ENCODE peak calls at places on chromosomes 6 and 20, in five cellular contexts. One of them, this sample, is unnamed.

GRCh38 chr20:38153011-38153329 is 12.1 kb downstream of the TGM2 start:
- DNase-seq in epithelial cell of esophagus: no peak
- DNase-seq in hepatocyte: no peak
- DNase-seq in upper lobe of right lung: no peak
- DNase-seq in gastrocnemius medialis: no peak
- DNase-seq in this sample: no peak

GRCh38 chr6:39366875-39367618 is 44.5 kb upstream of the KCNK16 start:
- DNase-seq in epithelial cell of esophagus: no peak
- DNase-seq in hepatocyte: no peak
- DNase-seq in upper lobe of right lung: no peak
- DNase-seq in gastrocnemius medialis: no peak
- DNase-seq in this sample: no peak

GRCh38 chr6:63272397-63272796 is 47.4 kb downstream of the LGSN start:
- DNase-seq in epithelial cell of esophagus: peak; percentile 55
- DNase-seq in hepatocyte: peak; percentile 50
- DNase-seq in upper lobe of right lung: no peak
- DNase-seq in gastrocnemius medialis: no peak
- DNase-seq in this sample: no peak

GRCh38 chr6:150765457-150765764 is 100.1 kb upstream of the MTHFD1L start:
- DNase-seq in epithelial cell of esophagus: no peak
- DNase-seq in hepatocyte: no peak
- DNase-seq in upper lobe of right lung: no peak
- DNase-seq in gastrocnemius medialis: no peak
- DNase-seq in this sample: no peak

GRCh38 chr20:56163806-56164205 is 84.7 kb upstream of the MC3R start:
- DNase-seq in epithelial cell of esophagus: no peak
- DNase-seq in hepatocyte: no peak
- DNase-seq in upper lobe of right lung: no peak
- DNase-seq in gastrocnemius medialis: no peak
- DNase-seq in this sample: no peak

GRCh38 chr6:56417823-56418222 is 170.4 kb upstream of the COL21A1 start:
- DNase-seq in epithelial cell of esophagus: no peak
- DNase-seq in hepatocyte: no peak
- DNase-seq in upper lobe of right lung: no peak
- DNase-seq in gastrocnemius medialis: no peak
- DNase-seq in this sample: no peak

GRCh38 chr6:104572901-104573300 is 286.8 kb downstream of the HACE1 start:
- DNase-seq in epithelial cell of esophagus: peak; percentile 50
- DNase-seq in hepatocyte: no peak
- DNase-seq in upper lobe of right lung: no peak
- DNase-seq in gastrocnemius medialis: no peak
- DNase-seq in this sample: no peak

GRCh38 chr6:2990179-2990931 is 9.3 kb upstream of the NQO2 start:
- DNase-seq in epithelial cell of esophagus: peak; percentile 42
- DNase-seq in hepatocyte: peak; percentile 50
- DNase-seq in upper lobe of right lung: no peak
- DNase-seq in gastrocnemius medialis: no peak
- DNase-seq in this sample: no peak

GRCh38 chr20:9139106-9139808 is 70.4 kb downstream of the PLCB4 start:
- DNase-seq in epithelial cell of esophagus: no peak
- DNase-seq in hepatocyte: no peak
- DNase-seq in upper lobe of right lung: no peak
- DNase-seq in gastrocnemius medialis: peak; percentile 22
- DNase-seq in this sample: no peak

GRCh38 chr6:112701201-112701600 is 354.1 kb downstream of the RFPL4B start:
- DNase-seq in epithelial cell of esophagus: no peak
- DNase-seq in hepatocyte: peak; percentile 15
- DNase-seq in upper lobe of right lung: no peak
- DNase-seq in gastrocnemius medialis: no peak
- DNase-seq in this sample: no peak

GRCh38 chr6:87259791-87260190 is 62.6 kb upstream of the SMIM8 start:
- DNase-seq in epithelial cell of esophagus: no peak
- DNase-seq in hepatocyte: no peak
- DNase-seq in upper lobe of right lung: no peak
- DNase-seq in gastrocnemius medialis: no peak
- DNase-seq in this sample: no peak

GRCh38 chr6:11094411-11094851 is 797 bp downstream of the SMIM13 start:
- DNase-seq in epithelial cell of esophagus: peak; percentile 63
- DNase-seq in hepatocyte: peak; percentile 64
- DNase-seq in upper lobe of right lung: peak; percentile 71
- DNase-seq in gastrocnemius medialis: peak; percentile 36
- DNase-seq in this sample: peak; percentile 39

GRCh38 chr6:1027109-1027794 is 284.6 kb upstream of the FOXQ1 start:
- DNase-seq in epithelial cell of esophagus: peak; percentile 53
- DNase-seq in hepatocyte: peak; percentile 23
- DNase-seq in upper lobe of right lung: no peak
- DNase-seq in gastrocnemius medialis: no peak
- DNase-seq in this sample: no peak

GRCh38 chr20:16975682-16976081 is 227.5 kb downstream of the OTOR start:
- DNase-seq in epithelial cell of esophagus: no peak
- DNase-seq in hepatocyte: no peak
- DNase-seq in upper lobe of right lung: no peak
- DNase-seq in gastrocnemius medialis: no peak
- DNase-seq in this sample: no peak

GRCh38 chr20:13008761-13009681 is at the start of gene SPTLC3:
- DNase-seq in epithelial cell of esophagus: peak; percentile 73
- DNase-seq in hepatocyte: peak; percentile 77
- DNase-seq in upper lobe of right lung: no peak
- DNase-seq in gastrocnemius medialis: no peak
- DNase-seq in this sample: peak; percentile 38

GRCh38 chr6:107607109-107607508 is 117.2 kb downstream of the SOBP start:
- DNase-seq in epithelial cell of esophagus: no peak
- DNase-seq in hepatocyte: peak; percentile 24
- DNase-seq in upper lobe of right lung: no peak
- DNase-seq in gastrocnemius medialis: no peak
- DNase-seq in this sample: no peak

GRCh38 chr6:137817219-137817618 is 49.8 kb upstream of the TNFAIP3 start:
- DNase-seq in epithelial cell of esophagus: no peak
- DNase-seq in hepatocyte: no peak
- DNase-seq in upper lobe of right lung: no peak
- DNase-seq in gastrocnemius medialis: no peak
- DNase-seq in this sample: no peak
- H3K4me3 ChIP-seq in epithelial cell of esophagus: no peak overlapping the region
- H3K4me3 ChIP-seq in hepatocyte: no peak overlapping the region
- H3K4me3 ChIP-seq in upper lobe of right lung: no peak overlapping the region
- H3K4me3 ChIP-seq in gastrocnemius medialis: no peak overlapping the region
- H3K4me3 ChIP-seq in this sample: no peak overlapping the region

DNA sequence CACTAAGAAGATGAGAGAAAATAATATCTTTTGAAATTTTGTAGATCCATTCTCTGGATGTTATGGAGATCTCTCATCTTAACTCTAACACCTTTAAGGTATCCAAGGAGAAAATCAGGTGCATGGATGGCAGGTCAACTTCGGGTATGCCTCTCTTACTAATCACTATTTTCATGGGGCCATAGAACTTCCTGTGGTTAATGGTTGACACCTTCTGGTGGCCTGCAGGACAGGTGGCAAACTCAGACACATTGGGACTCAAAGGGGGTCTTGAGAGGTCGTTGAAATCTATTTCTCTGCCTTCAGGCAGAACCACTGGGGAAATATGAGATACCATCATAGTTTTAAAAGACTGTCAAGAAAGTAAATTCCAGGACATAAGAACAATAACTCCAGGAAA is 76.5 kb downstream of the ADAT2 start:
- DNase-seq in epithelial cell of esophagus: no peak
- DNase-seq in hepatocyte: no peak
- DNase-seq in upper lobe of right lung: no peak
- DNase-seq in gastrocnemius medialis: no peak
- DNase-seq in this sample: no peak
- TF ChIP-seq CTCF in epithelial cell of esophagus: no peak
- TF ChIP-seq CTCF in hepatocyte: no peak
- TF ChIP-seq CTCF in upper lobe of right lung: no peak
- TF ChIP-seq CTCF in gastrocnemius medialis: no peak
- TF ChIP-seq CTCF in this sample: no peak

DNA sequence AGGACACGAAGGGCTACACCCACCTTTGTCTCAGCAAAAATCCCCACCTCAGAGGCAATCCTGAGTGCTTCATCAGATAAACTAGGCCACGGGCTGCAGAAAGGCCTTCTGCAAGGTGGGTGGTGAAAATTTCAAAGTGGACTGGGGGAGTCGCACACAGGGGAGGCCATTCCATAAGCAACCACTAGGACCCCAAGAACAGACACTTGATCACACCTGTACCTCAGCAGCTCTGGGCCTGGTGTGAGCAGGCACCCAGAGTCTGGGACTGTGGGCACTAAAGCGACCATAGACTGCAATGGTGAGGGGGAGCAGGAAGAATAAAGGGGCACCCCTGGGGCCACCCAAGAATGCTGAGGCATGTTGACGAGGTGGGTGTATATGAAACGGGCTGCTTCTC is 52.6 kb downstream of the SERAC1 start:
- DNase-seq in epithelial cell of esophagus: no peak
- DNase-seq in hepatocyte: no peak
- DNase-seq in upper lobe of right lung: no peak
- DNase-seq in gastrocnemius medialis: no peak
- DNase-seq in this sample: no peak
- H3K4me3 ChIP-seq in epithelial cell of esophagus: no peak overlapping the region
- H3K4me3 ChIP-seq in hepatocyte: no peak overlapping the region
- H3K4me3 ChIP-seq in upper lobe of right lung: no peak overlapping the region
- H3K4me3 ChIP-seq in gastrocnemius medialis: no peak overlapping the region
- H3K4me3 ChIP-seq in this sample: no peak overlapping the region

GRCh38 chr6:24385536-24386269 is 17.0 kb upstream of the MRS2 start:
- DNase-seq in epithelial cell of esophagus: no peak
- DNase-seq in hepatocyte: no peak
- DNase-seq in upper lobe of right lung: no peak
- DNase-seq in gastrocnemius medialis: no peak
- DNase-seq in this sample: no peak
- TF ChIP-seq CTCF in epithelial cell of esophagus: no peak
- TF ChIP-seq CTCF in hepatocyte: no peak
- TF ChIP-seq CTCF in upper lobe of right lung: no peak
- TF ChIP-seq CTCF in gastrocnemius medialis: no peak
- TF ChIP-seq CTCF in this sample: no peak